ENCODE peak calls at places on chromosomes 11 and 22, in eight cellular contexts. One of them, this sample, is unnamed.

GRCh38 chr11:17517186-17517585 is 27.0 kb downstream of the USH1C start:
- DNase-seq in activated naive CD4-positive, alpha-beta T cell treated with Interleukin-2 at 50 U/mL for 16 hours: no peak
- DNase-seq in activated naive CD8-positive, alpha-beta T cell treated with anti-CD3 and anti-CD28 coated beads, Interleukin-2, amount 50 U/mL, for 24 hours: no peak
- DNase-seq in GM20000: no peak
- DNase-seq in naive thymus-derived CD8-positive, alpha-beta T cell: no peak
- DNase-seq in SHP77 treated with DMSO at 0.1 percent for 48 hours: no peak
- DNase-seq in fibroblast of the aortic adventitia: no peak
- DNase-seq in stimulated activated CD4-positive, alpha-beta T cell treated with anti-CD3 and anti-CD28 coated beads, Interleukin-15, amount 100 ng/mL, for 24 hours: no peak
- DNase-seq in this sample: no peak

GRCh38 chr22:26398741-26399153 is 30.3 kb upstream of the ASPHD2 start:
- DNase-seq in fibroblast of the aortic adventitia: peak
- DNase-seq in GM20000: peak
- DNase-seq in SHP77 treated with DMSO at 0.1 percent for 48 hours: peak
- DNase-seq in activated naive CD8-positive, alpha-beta T cell treated with anti-CD3 and anti-CD28 coated beads, Interleukin-2, amount 50 U/mL, for 24 hours: peak
- DNase-seq in naive thymus-derived CD8-positive, alpha-beta T cell: peak
- DNase-seq in activated naive CD4-positive, alpha-beta T cell treated with Interleukin-2 at 50 U/mL for 16 hours: peak
- DNase-seq in stimulated activated CD4-positive, alpha-beta T cell treated with anti-CD3 and anti-CD28 coated beads, Interleukin-15, amount 100 ng/mL, for 24 hours: peak
- DNase-seq in this sample: peak

GRCh38 chr22:22487869-22488597 is 20.5 kb downstream of the ZNF280B start:
- DNase-seq in SHP77 treated with DMSO at 0.1 percent for 48 hours: no peak
- DNase-seq in GM20000: no peak
- DNase-seq in stimulated activated CD4-positive, alpha-beta T cell treated with anti-CD3 and anti-CD28 coated beads, Interleukin-15, amount 100 ng/mL, for 24 hours: no peak
- DNase-seq in activated naive CD4-positive, alpha-beta T cell treated with Interleukin-2 at 50 U/mL for 16 hours: no peak
- DNase-seq in activated naive CD8-positive, alpha-beta T cell treated with anti-CD3 and anti-CD28 coated beads, Interleukin-2, amount 50 U/mL, for 24 hours: no peak
- DNase-seq in fibroblast of the aortic adventitia: no peak
- DNase-seq in naive thymus-derived CD8-positive, alpha-beta T cell: no peak
- DNase-seq in this sample: no peak

GRCh38 chr11:112279901-112280267 is 19.2 kb upstream of the PLET1 start:
- DNase-seq in fibroblast of the aortic adventitia: peak
- DNase-seq in SHP77 treated with DMSO at 0.1 percent for 48 hours: peak
- DNase-seq in GM20000: peak
- DNase-seq in stimulated activated CD4-positive, alpha-beta T cell treated with anti-CD3 and anti-CD28 coated beads, Interleukin-15, amount 100 ng/mL, for 24 hours: peak
- DNase-seq in activated naive CD4-positive, alpha-beta T cell treated with Interleukin-2 at 50 U/mL for 16 hours: peak
- DNase-seq in activated naive CD8-positive, alpha-beta T cell treated with anti-CD3 and anti-CD28 coated beads, Interleukin-2, amount 50 U/mL, for 24 hours: peak
- DNase-seq in naive thymus-derived CD8-positive, alpha-beta T cell: peak
- DNase-seq in this sample: peak

GRCh38 chr22:39266398-39267030 is 21.7 kb upstream of the PDGFB start:
- DNase-seq in stimulated activated CD4-positive, alpha-beta T cell treated with anti-CD3 and anti-CD28 coated beads, Interleukin-15, amount 100 ng/mL, for 24 hours: peak
- DNase-seq in naive thymus-derived CD8-positive, alpha-beta T cell: no peak
- DNase-seq in fibroblast of the aortic adventitia: peak
- DNase-seq in activated naive CD8-positive, alpha-beta T cell treated with anti-CD3 and anti-CD28 coated beads, Interleukin-2, amount 50 U/mL, for 24 hours: peak
- DNase-seq in GM20000: peak
- DNase-seq in SHP77 treated with DMSO at 0.1 percent for 48 hours: no peak
- DNase-seq in activated naive CD4-positive, alpha-beta T cell treated with Interleukin-2 at 50 U/mL for 16 hours: no peak
- DNase-seq in this sample: no peak

GRCh38 chr11:15500643-15501042 is 385.9 kb downstream of the INSC start:
- DNase-seq in activated naive CD4-positive, alpha-beta T cell treated with Interleukin-2 at 50 U/mL for 16 hours: no peak
- DNase-seq in SHP77 treated with DMSO at 0.1 percent for 48 hours: no peak
- DNase-seq in fibroblast of the aortic adventitia: no peak
- DNase-seq in GM20000: no peak
- DNase-seq in activated naive CD8-positive, alpha-beta T cell treated with anti-CD3 and anti-CD28 coated beads, Interleukin-2, amount 50 U/mL, for 24 hours: no peak
- DNase-seq in stimulated activated CD4-positive, alpha-beta T cell treated with anti-CD3 and anti-CD28 coated beads, Interleukin-15, amount 100 ng/mL, for 24 hours: no peak
- DNase-seq in naive thymus-derived CD8-positive, alpha-beta T cell: no peak
- DNase-seq in this sample: no peak

GRCh38 chr22:23058481-23059336 is 11.6 kb upstream of the GNAZ start:
- DNase-seq in activated naive CD8-positive, alpha-beta T cell treated with anti-CD3 and anti-CD28 coated beads, Interleukin-2, amount 50 U/mL, for 24 hours: no peak
- DNase-seq in activated naive CD4-positive, alpha-beta T cell treated with Interleukin-2 at 50 U/mL for 16 hours: no peak
- DNase-seq in naive thymus-derived CD8-positive, alpha-beta T cell: no peak
- DNase-seq in stimulated activated CD4-positive, alpha-beta T cell treated with anti-CD3 and anti-CD28 coated beads, Interleukin-15, amount 100 ng/mL, for 24 hours: no peak
- DNase-seq in fibroblast of the aortic adventitia: no peak
- DNase-seq in GM20000: no peak
- DNase-seq in SHP77 treated with DMSO at 0.1 percent for 48 hours: no peak
- DNase-seq in this sample: peak

GRCh38 chr11:3831378-3832239 is 9.2 kb downstream of the RHOG start:
- DNase-seq in naive thymus-derived CD8-positive, alpha-beta T cell: no peak
- DNase-seq in SHP77 treated with DMSO at 0.1 percent for 48 hours: no peak
- DNase-seq in activated naive CD8-positive, alpha-beta T cell treated with anti-CD3 and anti-CD28 coated beads, Interleukin-2, amount 50 U/mL, for 24 hours: no peak
- DNase-seq in stimulated activated CD4-positive, alpha-beta T cell treated with anti-CD3 and anti-CD28 coated beads, Interleukin-15, amount 100 ng/mL, for 24 hours: peak
- DNase-seq in activated naive CD4-positive, alpha-beta T cell treated with Interleukin-2 at 50 U/mL for 16 hours: no peak
- DNase-seq in fibroblast of the aortic adventitia: no peak
- DNase-seq in GM20000: no peak
- DNase-seq in this sample: no peak

GRCh38 chr11:31958086-31958735 is 132.7 kb upstream of the RCN1 start:
- DNase-seq in stimulated activated CD4-positive, alpha-beta T cell treated with anti-CD3 and anti-CD28 coated beads, Interleukin-15, amount 100 ng/mL, for 24 hours: peak
- DNase-seq in GM20000: peak
- DNase-seq in fibroblast of the aortic adventitia: peak
- DNase-seq in naive thymus-derived CD8-positive, alpha-beta T cell: peak
- DNase-seq in activated naive CD4-positive, alpha-beta T cell treated with Interleukin-2 at 50 U/mL for 16 hours: peak
- DNase-seq in activated naive CD8-positive, alpha-beta T cell treated with anti-CD3 and anti-CD28 coated beads, Interleukin-2, amount 50 U/mL, for 24 hours: peak
- DNase-seq in SHP77 treated with DMSO at 0.1 percent for 48 hours: no peak
- DNase-seq in this sample: peak

GRCh38 chr11:93741882-93742226 is 382 bp downstream of the C11orf54 start:
- DNase-seq in GM20000: no peak
- DNase-seq in activated naive CD8-positive, alpha-beta T cell treated with anti-CD3 and anti-CD28 coated beads, Interleukin-2, amount 50 U/mL, for 24 hours: no peak
- DNase-seq in naive thymus-derived CD8-positive, alpha-beta T cell: no peak
- DNase-seq in activated naive CD4-positive, alpha-beta T cell treated with Interleukin-2 at 50 U/mL for 16 hours: no peak
- DNase-seq in stimulated activated CD4-positive, alpha-beta T cell treated with anti-CD3 and anti-CD28 coated beads, Interleukin-15, amount 100 ng/mL, for 24 hours: no peak
- DNase-seq in fibroblast of the aortic adventitia: peak
- DNase-seq in SHP77 treated with DMSO at 0.1 percent for 48 hours: no peak
- DNase-seq in this sample: no peak

GRCh38 chr11:86551693-86552092 is 120.7 kb downstream of the ME3 start:
- DNase-seq in stimulated activated CD4-positive, alpha-beta T cell treated with anti-CD3 and anti-CD28 coated beads, Interleukin-15, amount 100 ng/mL, for 24 hours: no peak
- DNase-seq in activated naive CD8-positive, alpha-beta T cell treated with anti-CD3 and anti-CD28 coated beads, Interleukin-2, amount 50 U/mL, for 24 hours: no peak
- DNase-seq in GM20000: no peak
- DNase-seq in activated naive CD4-positive, alpha-beta T cell treated with Interleukin-2 at 50 U/mL for 16 hours: no peak
- DNase-seq in SHP77 treated with DMSO at 0.1 percent for 48 hours: no peak
- DNase-seq in fibroblast of the aortic adventitia: no peak
- DNase-seq in naive thymus-derived CD8-positive, alpha-beta T cell: no peak
- DNase-seq in this sample: no peak

GRCh38 chr22:46214616-46215015 is 35.5 kb downstream of the CDPF1 start:
- DNase-seq in SHP77 treated with DMSO at 0.1 percent for 48 hours: no peak
- DNase-seq in fibroblast of the aortic adventitia: no peak
- DNase-seq in stimulated activated CD4-positive, alpha-beta T cell treated with anti-CD3 and anti-CD28 coated beads, Interleukin-15, amount 100 ng/mL, for 24 hours: no peak
- DNase-seq in activated naive CD8-positive, alpha-beta T cell treated with anti-CD3 and anti-CD28 coated beads, Interleukin-2, amount 50 U/mL, for 24 hours: no peak
- DNase-seq in activated naive CD4-positive, alpha-beta T cell treated with Interleukin-2 at 50 U/mL for 16 hours: no peak
- DNase-seq in GM20000: no peak
- DNase-seq in naive thymus-derived CD8-positive, alpha-beta T cell: no peak
- DNase-seq in this sample: no peak

GRCh38 chr11:57425565-57426438 is 1.1 kb downstream of the SLC43A3 start:
- DNase-seq in GM20000: no peak
- DNase-seq in SHP77 treated with DMSO at 0.1 percent for 48 hours: no peak
- DNase-seq in fibroblast of the aortic adventitia: peak
- DNase-seq in activated naive CD4-positive, alpha-beta T cell treated with Interleukin-2 at 50 U/mL for 16 hours: peak
- DNase-seq in activated naive CD8-positive, alpha-beta T cell treated with anti-CD3 and anti-CD28 coated beads, Interleukin-2, amount 50 U/mL, for 24 hours: peak
- DNase-seq in stimulated activated CD4-positive, alpha-beta T cell treated with anti-CD3 and anti-CD28 coated beads, Interleukin-15, amount 100 ng/mL, for 24 hours: peak
- DNase-seq in naive thymus-derived CD8-positive, alpha-beta T cell: no peak
- DNase-seq in this sample: peak

GRCh38 chr11:79087957-79088318 is 352.9 kb downstream of the TENM4 start:
- DNase-seq in naive thymus-derived CD8-positive, alpha-beta T cell: no peak
- DNase-seq in fibroblast of the aortic adventitia: peak
- DNase-seq in SHP77 treated with DMSO at 0.1 percent for 48 hours: no peak
- DNase-seq in activated naive CD8-positive, alpha-beta T cell treated with anti-CD3 and anti-CD28 coated beads, Interleukin-2, amount 50 U/mL, for 24 hours: no peak
- DNase-seq in activated naive CD4-positive, alpha-beta T cell treated with Interleukin-2 at 50 U/mL for 16 hours: no peak
- DNase-seq in GM20000: no peak
- DNase-seq in stimulated activated CD4-positive, alpha-beta T cell treated with anti-CD3 and anti-CD28 coated beads, Interleukin-15, amount 100 ng/mL, for 24 hours: no peak
- DNase-seq in this sample: no peak

GRCh38 chr11:68998390-68998911 is 14.6 kb downstream of the MRGPRF start:
- DNase-seq in stimulated activated CD4-positive, alpha-beta T cell treated with anti-CD3 and anti-CD28 coated beads, Interleukin-15, amount 100 ng/mL, for 24 hours: no peak
- DNase-seq in naive thymus-derived CD8-positive, alpha-beta T cell: no peak
- DNase-seq in activated naive CD8-positive, alpha-beta T cell treated with anti-CD3 and anti-CD28 coated beads, Interleukin-2, amount 50 U/mL, for 24 hours: no peak
- DNase-seq in SHP77 treated with DMSO at 0.1 percent for 48 hours: peak
- DNase-seq in activated naive CD4-positive, alpha-beta T cell treated with Interleukin-2 at 50 U/mL for 16 hours: no peak
- DNase-seq in GM20000: no peak
- DNase-seq in fibroblast of the aortic adventitia: peak
- DNase-seq in this sample: peak

GRCh38 chr22:41968601-41969000 is 642 bp upstream of the SEPTIN3 start:
- DNase-seq in SHP77 treated with DMSO at 0.1 percent for 48 hours: peak
- DNase-seq in activated naive CD8-positive, alpha-beta T cell treated with anti-CD3 and anti-CD28 coated beads, Interleukin-2, amount 50 U/mL, for 24 hours: no peak
- DNase-seq in stimulated activated CD4-positive, alpha-beta T cell treated with anti-CD3 and anti-CD28 coated beads, Interleukin-15, amount 100 ng/mL, for 24 hours: no peak
- DNase-seq in fibroblast of the aortic adventitia: peak
- DNase-seq in naive thymus-derived CD8-positive, alpha-beta T cell: no peak
- DNase-seq in activated naive CD4-positive, alpha-beta T cell treated with Interleukin-2 at 50 U/mL for 16 hours: no peak
- DNase-seq in GM20000: no peak
- DNase-seq in this sample: no peak

GRCh38 chr22:19974233-19974861 is 32.7 kb upstream of the TXNRD2 start:
- DNase-seq in stimulated activated CD4-positive, alpha-beta T cell treated with anti-CD3 and anti-CD28 coated beads, Interleukin-15, amount 100 ng/mL, for 24 hours: peak
- DNase-seq in naive thymus-derived CD8-positive, alpha-beta T cell: no peak
- DNase-seq in SHP77 treated with DMSO at 0.1 percent for 48 hours: peak
- DNase-seq in fibroblast of the aortic adventitia: peak
- DNase-seq in activated naive CD8-positive, alpha-beta T cell treated with anti-CD3 and anti-CD28 coated beads, Interleukin-2, amount 50 U/mL, for 24 hours: peak
- DNase-seq in GM20000: peak
- DNase-seq in activated naive CD4-positive, alpha-beta T cell treated with Interleukin-2 at 50 U/mL for 16 hours: no peak
- DNase-seq in this sample: no peak

GRCh38 chr11:23404225-23405160 is 544.2 kb upstream of the CCDC179 start:
- DNase-seq in activated naive CD8-positive, alpha-beta T cell treated with anti-CD3 and anti-CD28 coated beads, Interleukin-2, amount 50 U/mL, for 24 hours: no peak
- DNase-seq in fibroblast of the aortic adventitia: no peak
- DNase-seq in stimulated activated CD4-positive, alpha-beta T cell treated with anti-CD3 and anti-CD28 coated beads, Interleukin-15, amount 100 ng/mL, for 24 hours: no peak
- DNase-seq in SHP77 treated with DMSO at 0.1 percent for 48 hours: no peak
- DNase-seq in activated naive CD4-positive, alpha-beta T cell treated with Interleukin-2 at 50 U/mL for 16 hours: no peak
- DNase-seq in GM20000: no peak
- DNase-seq in naive thymus-derived CD8-positive, alpha-beta T cell: no peak
- DNase-seq in this sample: peak

GRCh38 chr11:47886096-47886495 is 37.9 kb upstream of the NUP160 start:
- DNase-seq in fibroblast of the aortic adventitia: peak
- DNase-seq in naive thymus-derived CD8-positive, alpha-beta T cell: no peak
- DNase-seq in activated naive CD8-positive, alpha-beta T cell treated with anti-CD3 and anti-CD28 coated beads, Interleukin-2, amount 50 U/mL, for 24 hours: no peak
- DNase-seq in GM20000: no peak
- DNase-seq in activated naive CD4-positive, alpha-beta T cell treated with Interleukin-2 at 50 U/mL for 16 hours: peak
- DNase-seq in SHP77 treated with DMSO at 0.1 percent for 48 hours: no peak
- DNase-seq in stimulated activated CD4-positive, alpha-beta T cell treated with anti-CD3 and anti-CD28 coated beads, Interleukin-15, amount 100 ng/mL, for 24 hours: peak
- DNase-seq in this sample: no peak

GRCh38 chr11:111324277-111324720 is 26.0 kb downstream of the POU2AF3 start:
- DNase-seq in fibroblast of the aortic adventitia: peak
- DNase-seq in activated naive CD4-positive, alpha-beta T cell treated with Interleukin-2 at 50 U/mL for 16 hours: no peak
- DNase-seq in activated naive CD8-positive, alpha-beta T cell treated with anti-CD3 and anti-CD28 coated beads, Interleukin-2, amount 50 U/mL, for 24 hours: no peak
- DNase-seq in GM20000: no peak
- DNase-seq in stimulated activated CD4-positive, alpha-beta T cell treated with anti-CD3 and anti-CD28 coated beads, Interleukin-15, amount 100 ng/mL, for 24 hours: no peak
- DNase-seq in naive thymus-derived CD8-positive, alpha-beta T cell: no peak
- DNase-seq in SHP77 treated with DMSO at 0.1 percent for 48 hours: no peak
- DNase-seq in this sample: no peak

GRCh38 chr11:16795146-16795545 is 56.7 kb downstream of the C11orf58 start:
- DNase-seq in fibroblast of the aortic adventitia: no peak
- DNase-seq in naive thymus-derived CD8-positive, alpha-beta T cell: no peak
- DNase-seq in SHP77 treated with DMSO at 0.1 percent for 48 hours: no peak
- DNase-seq in activated naive CD4-positive, alpha-beta T cell treated with Interleukin-2 at 50 U/mL for 16 hours: no peak
- DNase-seq in stimulated activated CD4-positive, alpha-beta T cell treated with anti-CD3 and anti-CD28 coated beads, Interleukin-15, amount 100 ng/mL, for 24 hours: no peak
- DNase-seq in activated naive CD8-positive, alpha-beta T cell treated with anti-CD3 and anti-CD28 coated beads, Interleukin-2, amount 50 U/mL, for 24 hours: no peak
- DNase-seq in GM20000: no peak
- DNase-seq in this sample: peak

GRCh38 chr22:17734197-17734596 is 40.1 kb downstream of the BID start:
- DNase-seq in GM20000: no peak
- DNase-seq in SHP77 treated with DMSO at 0.1 percent for 48 hours: no peak
- DNase-seq in fibroblast of the aortic adventitia: peak
- DNase-seq in activated naive CD8-positive, alpha-beta T cell treated with anti-CD3 and anti-CD28 coated beads, Interleukin-2, amount 50 U/mL, for 24 hours: peak
- DNase-seq in naive thymus-derived CD8-positive, alpha-beta T cell: no peak
- DNase-seq in stimulated activated CD4-positive, alpha-beta T cell treated with anti-CD3 and anti-CD28 coated beads, Interleukin-15, amount 100 ng/mL, for 24 hours: peak
- DNase-seq in activated naive CD4-positive, alpha-beta T cell treated with Interleukin-2 at 50 U/mL for 16 hours: peak
- DNase-seq in this sample: peak

GRCh38 chr11:125315088-125315740 is 150.7 kb downstream of the PKNOX2 start:
- DNase-seq in activated naive CD4-positive, alpha-beta T cell treated with Interleukin-2 at 50 U/mL for 16 hours: no peak
- DNase-seq in activated naive CD8-positive, alpha-beta T cell treated with anti-CD3 and anti-CD28 coated beads, Interleukin-2, amount 50 U/mL, for 24 hours: no peak
- DNase-seq in naive thymus-derived CD8-positive, alpha-beta T cell: no peak
- DNase-seq in SHP77 treated with DMSO at 0.1 percent for 48 hours: peak
- DNase-seq in GM20000: no peak
- DNase-seq in fibroblast of the aortic adventitia: peak
- DNase-seq in stimulated activated CD4-positive, alpha-beta T cell treated with anti-CD3 and anti-CD28 coated beads, Interleukin-15, amount 100 ng/mL, for 24 hours: no peak
- DNase-seq in this sample: peak

GRCh38 chr22:32080904-32081303 is 37.8 kb downstream of the SLC5A1 start:
- DNase-seq in GM20000: peak
- DNase-seq in SHP77 treated with DMSO at 0.1 percent for 48 hours: no peak
- DNase-seq in stimulated activated CD4-positive, alpha-beta T cell treated with anti-CD3 and anti-CD28 coated beads, Interleukin-15, amount 100 ng/mL, for 24 hours: peak
- DNase-seq in fibroblast of the aortic adventitia: peak
- DNase-seq in activated naive CD4-positive, alpha-beta T cell treated with Interleukin-2 at 50 U/mL for 16 hours: peak
- DNase-seq in naive thymus-derived CD8-positive, alpha-beta T cell: peak
- DNase-seq in activated naive CD8-positive, alpha-beta T cell treated with anti-CD3 and anti-CD28 coated beads, Interleukin-2, amount 50 U/mL, for 24 hours: no peak
- DNase-seq in this sample: no peak

GRCh38 chr22:33576205-33576604 is 344.1 kb downstream of the LARGE1 start:
- DNase-seq in stimulated activated CD4-positive, alpha-beta T cell treated with anti-CD3 and anti-CD28 coated beads, Interleukin-15, amount 100 ng/mL, for 24 hours: no peak
- DNase-seq in naive thymus-derived CD8-positive, alpha-beta T cell: no peak
- DNase-seq in GM20000: no peak
- DNase-seq in activated naive CD4-positive, alpha-beta T cell treated with Interleukin-2 at 50 U/mL for 16 hours: no peak
- DNase-seq in SHP77 treated with DMSO at 0.1 percent for 48 hours: no peak
- DNase-seq in activated naive CD8-positive, alpha-beta T cell treated with anti-CD3 and anti-CD28 coated beads, Interleukin-2, amount 50 U/mL, for 24 hours: no peak
- DNase-seq in fibroblast of the aortic adventitia: no peak
- DNase-seq in this sample: no peak

GRCh38 chr11:94112182-94112960 is 16.3 kb upstream of the PANX1 start:
- DNase-seq in naive thymus-derived CD8-positive, alpha-beta T cell: no peak
- DNase-seq in SHP77 treated with DMSO at 0.1 percent for 48 hours: no peak
- DNase-seq in stimulated activated CD4-positive, alpha-beta T cell treated with anti-CD3 and anti-CD28 coated beads, Interleukin-15, amount 100 ng/mL, for 24 hours: no peak
- DNase-seq in GM20000: no peak
- DNase-seq in fibroblast of the aortic adventitia: peak
- DNase-seq in activated naive CD4-positive, alpha-beta T cell treated with Interleukin-2 at 50 U/mL for 16 hours: no peak
- DNase-seq in activated naive CD8-positive, alpha-beta T cell treated with anti-CD3 and anti-CD28 coated beads, Interleukin-2, amount 50 U/mL, for 24 hours: no peak
- DNase-seq in this sample: no peak

GRCh38 chr22:37051629-37052385 is at the start of gene KCTD17:
- DNase-seq in naive thymus-derived CD8-positive, alpha-beta T cell: peak
- DNase-seq in stimulated activated CD4-positive, alpha-beta T cell treated with anti-CD3 and anti-CD28 coated beads, Interleukin-15, amount 100 ng/mL, for 24 hours: peak
- DNase-seq in fibroblast of the aortic adventitia: peak
- DNase-seq in GM20000: peak
- DNase-seq in SHP77 treated with DMSO at 0.1 percent for 48 hours: peak
- DNase-seq in activated naive CD4-positive, alpha-beta T cell treated with Interleukin-2 at 50 U/mL for 16 hours: peak
- DNase-seq in activated naive CD8-positive, alpha-beta T cell treated with anti-CD3 and anti-CD28 coated beads, Interleukin-2, amount 50 U/mL, for 24 hours: peak
- DNase-seq in this sample: peak

GRCh38 chr11:84648413-84648812 is 978.7 kb downstream of the DLG2 start:
- DNase-seq in activated naive CD4-positive, alpha-beta T cell treated with Interleukin-2 at 50 U/mL for 16 hours: no peak
- DNase-seq in activated naive CD8-positive, alpha-beta T cell treated with anti-CD3 and anti-CD28 coated beads, Interleukin-2, amount 50 U/mL, for 24 hours: no peak
- DNase-seq in fibroblast of the aortic adventitia: no peak
- DNase-seq in GM20000: no peak
- DNase-seq in stimulated activated CD4-positive, alpha-beta T cell treated with anti-CD3 and anti-CD28 coated beads, Interleukin-15, amount 100 ng/mL, for 24 hours: no peak
- DNase-seq in SHP77 treated with DMSO at 0.1 percent for 48 hours: no peak
- DNase-seq in naive thymus-derived CD8-positive, alpha-beta T cell: no peak
- DNase-seq in this sample: no peak

GRCh38 chr22:43750751-43751150 is 61.4 kb downstream of the EFCAB6 start:
- DNase-seq in SHP77 treated with DMSO at 0.1 percent for 48 hours: no peak
- DNase-seq in activated naive CD8-positive, alpha-beta T cell treated with anti-CD3 and anti-CD28 coated beads, Interleukin-2, amount 50 U/mL, for 24 hours: no peak
- DNase-seq in GM20000: no peak
- DNase-seq in activated naive CD4-positive, alpha-beta T cell treated with Interleukin-2 at 50 U/mL for 16 hours: no peak
- DNase-seq in naive thymus-derived CD8-positive, alpha-beta T cell: no peak
- DNase-seq in fibroblast of the aortic adventitia: no peak
- DNase-seq in stimulated activated CD4-positive, alpha-beta T cell treated with anti-CD3 and anti-CD28 coated beads, Interleukin-15, amount 100 ng/mL, for 24 hours: no peak
- DNase-seq in this sample: no peak

GRCh38 chr11:37449146-37449545 is 851.1 kb upstream of the RAG2 start:
- DNase-seq in activated naive CD4-positive, alpha-beta T cell treated with Interleukin-2 at 50 U/mL for 16 hours: no peak
- DNase-seq in activated naive CD8-positive, alpha-beta T cell treated with anti-CD3 and anti-CD28 coated beads, Interleukin-2, amount 50 U/mL, for 24 hours: no peak
- DNase-seq in GM20000: no peak
- DNase-seq in fibroblast of the aortic adventitia: peak
- DNase-seq in naive thymus-derived CD8-positive, alpha-beta T cell: no peak
- DNase-seq in SHP77 treated with DMSO at 0.1 percent for 48 hours: peak
- DNase-seq in stimulated activated CD4-positive, alpha-beta T cell treated with anti-CD3 and anti-CD28 coated beads, Interleukin-15, amount 100 ng/mL, for 24 hours: no peak
- DNase-seq in this sample: no peak